ENCODE peak calls at places on chromosome 1, in five cellular contexts. E, K, I, W and F are unnamed samples.

GRCh38 chr1:156555715-156556114 is 16.6 kb downstream of the IQGAP3 start:
- DNase-seq in K (no peak), E (no peak), W (no peak), I (no peak), F (no peak)

GRCh38 chr1:159089184-159089791 is 12.7 kb upstream of the AIM2 start:
- DNase-seq in I (no peak), W (no peak), K (no peak), E (no peak), F (no peak)

GRCh38 chr1:29389533-29390041 is 153.3 kb downstream of the PTPRU start:
- DNase-seq in W (no peak), E (no peak), I (no peak), K (no peak), F (no peak)

GRCh38 chr1:197663178-197663953 is 111.9 kb downstream of the DENND1B start:
- DNase-seq in K (no peak), E (no peak), W (no peak), I (no peak), F (no peak)

GRCh38 chr1:205421728-205422127 is at the start of gene LEMD1:
- DNase-seq in K (no peak), E (no peak), W (no peak), I (no peak), F (no peak)

GRCh38 chr1:177615251-177615650 is 354.6 kb downstream of the SEC16B start:
- DNase-seq in E (no peak), I (no peak), W (no peak), K (no peak), F (no peak)

GRCh38 chr1:205505791-205506190 is 1.3 kb downstream of the CDK18 start:
- DNase-seq in K (no peak), W (no peak), I (no peak), E (no peak), F (no peak)

GRCh38 chr1:151347523-151348246 is 633 bp upstream of the RFX5 start:
- DNase-seq in W (no peak), K (no peak), E (no peak), I (no peak), F (no peak)

GRCh38 chr1:81551942-81552341 is 248.8 kb upstream of the ADGRL2 start:
- DNase-seq in W (no peak), K (no peak), E (no peak), I (no peak), F (no peak)

GRCh38 chr1:147890177-147890790 is 12.3 kb upstream of the GJA8 start:
- DNase-seq in W (no peak), K (peak; percentile 65), I (peak; percentile 45), E (peak; percentile 46), F (no peak)

GRCh38 chr1:230196077-230196476 is 129.0 kb downstream of the GALNT2 start:
- DNase-seq in E (no peak), K (no peak), W (no peak), I (no peak), F (no peak)

GRCh38 chr1:176119549-176119948 is 87.5 kb downstream of the COP1 start:
- DNase-seq in E (no peak), W (no peak), I (no peak), K (peak; percentile 7), F (no peak)

GRCh38 chr1:114105401-114105979 is 48.2 kb downstream of the SYT6 start:
- DNase-seq in W (no peak), I (no peak), K (no peak), E (no peak), F (peak; percentile 11)

GRCh38 chr1:15411593-15412487 is 2.2 kb downstream of the EFHD2 start:
- DNase-seq in E (no peak), K (no peak), I (no peak), W (no peak), F (no peak)

GRCh38 chr1:20593766-20594165 is 4.9 kb downstream of the CDA start:
- DNase-seq in E (no peak), K (no peak), W (no peak), I (no peak), F (no peak)

GRCh38 chr1:168766568-168766967 is 37.6 kb upstream of the DPT start:
- DNase-seq in K (no peak), W (no peak), E (no peak), I (no peak), F (no peak)